ENCODE peak calls at places on chromosomes 6 and 20, in ten cellular contexts. I, K, V, X, D, T, M, Y, W and H are unnamed samples.

GRCh38 chr6:153024401-153025017 is 22.0 kb upstream of the MTRF1L start:
- DNase-seq in I (peak), K (peak), V (peak), X (no peak), D (peak), T (peak), M (peak), Y (peak), W (peak), H (no peak)

GRCh38 chr6:77573843-77574242 is 79.0 kb upstream of the MEI4 start:
- DNase-seq in I (no peak), K (no peak), V (no peak), X (no peak), D (no peak), T (no peak), M (no peak), Y (no peak), W (no peak), H (no peak)

GRCh38 chr20:3731944-3732326 is 550 bp upstream of the HSPA12B start:
- DNase-seq in I (no peak), K (no peak), V (no peak), X (no peak), D (no peak), T (no peak), M (no peak), Y (no peak), W (no peak), H (no peak)

GRCh38 chr6:114364295-114364694 is 21.5 kb upstream of the HS3ST5 start:
- DNase-seq in I (no peak), K (no peak), V (peak), X (no peak), D (peak), T (peak), M (no peak), Y (peak), W (no peak), H (no peak)

GRCh38 chr6:48476257-48476656 is 365.3 kb upstream of the PTCHD4 start:
- DNase-seq in I (no peak), K (peak), V (peak), X (no peak), D (peak), T (peak), M (peak), Y (peak), W (no peak), H (no peak)

GRCh38 chr6:140253096-140253495 is 878.6 kb upstream of the CITED2 start:
- DNase-seq in I (no peak), K (no peak), V (peak), X (no peak), D (no peak), T (peak), M (no peak), Y (peak), W (no peak), H (no peak)

GRCh38 chr6:76876922-76877553 is 586.3 kb downstream of the HTR1B start:
- DNase-seq in I (no peak), K (no peak), V (peak), X (no peak), D (peak), T (peak), M (peak), Y (peak), W (no peak), H (no peak)

GRCh38 chr6:111663692-111664564 is 58.2 kb upstream of the TRAF3IP2 start:
- DNase-seq in I (no peak), K (no peak), V (peak), X (no peak), D (peak), T (peak), M (no peak), Y (peak), W (no peak), H (no peak)

GRCh38 chr6:91895592-91895991 is 1308.7 kb upstream of the MAP3K7 start:
- DNase-seq in I (no peak), K (no peak), V (no peak), X (no peak), D (peak), T (no peak), M (no peak), Y (no peak), W (no peak), H (no peak)

GRCh38 chr6:105748737-105749161 is 337.4 kb upstream of the PRDM1 start:
- DNase-seq in I (no peak), K (no peak), V (peak), X (no peak), D (no peak), T (peak), M (no peak), Y (peak), W (no peak), H (no peak)

GRCh38 chr20:38892091-38892981 is 33.9 kb upstream of the FAM83D start:
- DNase-seq in I (peak), K (no peak), V (no peak), X (no peak), D (no peak), T (no peak), M (no peak), Y (no peak), W (no peak), H (peak)

GRCh38 chr6:26251354-26252081 is 113.5 kb upstream of the BTN3A2 start:
- DNase-seq in I (peak), K (peak), V (peak), X (no peak), D (peak), T (peak), M (peak), Y (peak), W (peak), H (peak)

GRCh38 chr20:7302256-7302655 is 534.8 kb downstream of the BMP2 start:
- DNase-seq in I (no peak), K (no peak), V (no peak), X (no peak), D (no peak), T (no peak), M (no peak), Y (no peak), W (no peak), H (no peak)